ENCODE peak calls at places on chromosomes 1 and 21, in four cellular contexts. Y, I, G and S are unnamed samples.

GRCh38 chr1:212161231-212161781 is 123.9 kb upstream of the PPP2R5A start:
- DNase-seq in Y (no peak), I (no peak), G (peak; percentile 74), S (no peak)

GRCh38 chr1:118012725-118013124 is 83.2 kb downstream of the WDR3 start:
- DNase-seq in Y (no peak), I (no peak), G (no peak), S (no peak)

GRCh38 chr1:224059897-224060462 is 53.9 kb upstream of the FBXO28 start:
- DNase-seq in Y (no peak), I (no peak), G (no peak), S (no peak)

GRCh38 chr1:154851392-154852177 is 18.5 kb downstream of the KCNN3 start:
- DNase-seq in Y (no peak), I (no peak), G (no peak), S (no peak)

GRCh38 chr1:118136511-118136937 is 48.5 kb downstream of the SPAG17 start:
- DNase-seq in Y (no peak), I (no peak), G (peak; percentile 74), S (peak; percentile 34)

GRCh38 chr21:32578107-32578691 is 7.1 kb downstream of the TCP10L start:
- DNase-seq in Y (peak; percentile 68), I (no peak), G (no peak), S (no peak)

GRCh38 chr1:20699558-20699957 is 18.2 kb downstream of the KIF17 start:
- DNase-seq in Y (no peak), I (no peak), G (no peak), S (peak; percentile 49)

GRCh38 chr1:207097871-207098324 is 6.1 kb upstream of the C4BPA start:
- DNase-seq in Y (no peak), I (no peak), G (no peak), S (no peak)

GRCh38 chr1:29855761-29856160 is 619.4 kb downstream of the PTPRU start:
- DNase-seq in Y (no peak), I (no peak), G (no peak), S (no peak)

GRCh38 chr1:54543729-54544496 is 4.1 kb upstream of the ACOT11 start:
- DNase-seq in Y (no peak), I (no peak), G (peak; percentile 37), S (peak; percentile 55)

GRCh38 chr1:31335007-31335406 is 37.9 kb downstream of the FABP3 start:
- DNase-seq in Y (no peak), I (no peak), G (peak; percentile 21), S (peak; percentile 67)

GRCh38 chr1:6956488-6957159 is 171.4 kb downstream of the CAMTA1 start:
- DNase-seq in Y (peak; percentile 25), I (no peak), G (no peak), S (no peak)

GRCh38 chr1:107617921-107618320 is 347.1 kb downstream of the VAV3 start:
- DNase-seq in Y (no peak), I (no peak), G (no peak), S (no peak)

GRCh38 chr1:226584164-226584563 is 35.6 kb downstream of the STUM start:
- DNase-seq in Y (no peak), I (no peak), G (no peak), S (no peak)

GRCh38 chr1:97739596-97740103 is 181.2 kb downstream of the DPYD start:
- DNase-seq in Y (no peak), I (no peak), G (no peak), S (no peak)

GRCh38 chr1:44775078-44775929 is at the start of gene RPS8:
- DNase-seq in Y (peak; percentile 92), I (peak; percentile 93), G (peak; percentile 78), S (peak; percentile 97)

GRCh38 chr1:181021811-181022434 is 747 bp downstream of the STX6 start:
- DNase-seq in Y (peak; percentile 73), I (peak; percentile 58), G (no peak), S (peak; percentile 43)

GRCh38 chr21:32425628-32426027 is 13.1 kb downstream of the EVA1C start:
- DNase-seq in Y (no peak), I (no peak), G (no peak), S (no peak)

GRCh38 chr1:68178821-68179490 is 53.4 kb downstream of the WLS start:
- DNase-seq in Y (no peak), I (no peak), G (no peak), S (no peak)

GRCh38 chr21:26167593-26167992 is 3.0 kb downstream of the APP start:
- DNase-seq in Y (no peak), I (no peak), G (no peak), S (no peak)

GRCh38 chr1:113353581-113353980 is 36.7 kb upstream of the MAGI3 start:
- DNase-seq in Y (no peak), I (no peak), G (no peak), S (no peak)

GRCh38 chr1:212270564-212270963 is 14.6 kb upstream of the PPP2R5A start:
- DNase-seq in Y (no peak), I (no peak), G (no peak), S (no peak)

GRCh38 chr1:41589395-41589794 is 104.9 kb upstream of the EDN2 start:
- DNase-seq in Y (no peak), I (no peak), G (no peak), S (no peak)

GRCh38 chr21:31161157-31161556 is 122.9 kb upstream of the KRTAP19-8 start:
- DNase-seq in Y (no peak), I (no peak), G (no peak), S (peak; percentile 65)

GRCh38 chr1:18668750-18669404 is 38.2 kb downstream of the PAX7 start:
- DNase-seq in Y (no peak), I (peak; percentile 57), G (no peak), S (no peak)

GRCh38 chr1:26538480-26539412 is 9.2 kb downstream of the RPS6KA1 start:
- DNase-seq in Y (peak; percentile 63), I (peak; percentile 54), G (no peak), S (peak; percentile 77)

GRCh38 chr1:89706700-89707012 is 73.7 kb downstream of the LRRC8C start:
- DNase-seq in Y (no peak), I (no peak), G (no peak), S (no peak)

GRCh38 chr1:32701421-32701911 is 1.1 kb downstream of the SYNC start:
- DNase-seq in Y (no peak), I (no peak), G (no peak), S (no peak)